ENCODE peak calls at places on chromosomes 11 and 22, in five cellular contexts. U, M, I, K and Q are unnamed samples. For H3K4me1, the result is how much of the 10 kb centered on the place peaks cover.

GRCh38 chr11:8055111-8055835 is 25.7 kb upstream of the TUB start:
- DNase-seq in U (peak), M (peak), I (no peak), K (no peak), Q (no peak)

GRCh38 chr11:69364901-69365300 is 70.9 kb downstream of the MYEOV start:
- DNase-seq in U (no peak), M (no peak), I (no peak), K (no peak), Q (no peak)

GRCh38 chr11:75388386-75389275 is 10.7 kb upstream of the RPS3 start:
- DNase-seq in U (peak), M (peak), I (peak), K (peak), Q (peak)

GRCh38 chr22:33658775-33659174 is 261.5 kb downstream of the LARGE1 start:
- DNase-seq in U (no peak), M (no peak), I (no peak), K (no peak), Q (no peak)

GRCh38 chr22:20604776-20605221 is 97.4 kb downstream of the MED15 start:
- DNase-seq in U (no peak), M (no peak), I (no peak), K (no peak), Q (no peak)

GRCh38 chr11:113618360-113618759 is 87.7 kb downstream of the TMPRSS5 start:
- DNase-seq in U (no peak), M (no peak), I (no peak), K (no peak), Q (no peak)

GRCh38 chr11:59201376-59201775 is 11.4 kb downstream of the MPEG1 start:
- DNase-seq in U (no peak), M (no peak), I (no peak), K (no peak), Q (no peak)

GRCh38 chr22:19770349-19771220 is 10.0 kb downstream of the TBX1 start:
- DNase-seq in U (peak), M (no peak), I (no peak), K (no peak), Q (no peak)

GRCh38 chr11:104968365-104968855 is at the start of gene CASP4:
- DNase-seq in U (no peak), M (no peak), I (no peak), K (peak), Q (no peak)

GRCh38 chr22:42937164-42937854 is 77.6 kb downstream of the PACSIN2 start:
- DNase-seq in U (peak), M (peak), I (no peak), K (peak), Q (no peak)

GRCh38 chr11:57932105-57932504 is 91.6 kb upstream of the OR9Q1 start:
- DNase-seq in U (no peak), M (no peak), I (no peak), K (no peak), Q (no peak)

GRCh38 chr11:9806946-9807687 is 143.2 kb downstream of the SWAP70 start:
- DNase-seq in U (no peak), M (no peak), I (no peak), K (no peak), Q (no peak)

GRCh38 chr11:94511932-94512781 is at the start of gene C11orf97:
- DNase-seq in U (peak), M (peak), I (peak), K (peak), Q (peak)

GRCh38 chr22:20989323-20990138 is 7.4 kb downstream of the LZTR1 start:
- DNase-seq in U (no peak), M (no peak), I (no peak), K (no peak), Q (no peak)

GRCh38 chr11:104962852-104963251 is 5.5 kb downstream of the CASP4 start:
- DNase-seq in U (no peak), M (no peak), I (no peak), K (no peak), Q (no peak)

GRCh38 chr11:64237484-64237951 is 3.1 kb downstream of the VEGFB start:
- DNase-seq in U (no peak), M (peak), I (peak), K (no peak), Q (no peak)
- TF ChIP-seq POLR2A in U (no peak), M (no peak), I (no peak), K (no peak), Q (no peak)

GRCh38 chr11:128970598-128971190 is 28.0 kb upstream of the TP53AIP1 start:
- DNase-seq in U (no peak), M (no peak), I (no peak), K (no peak), Q (no peak)
- H3K4me1 ChIP-seq in U (under half), M (under half), I (under half), K (under half), Q (under half)

GRCh38 chr11:120331301-120331966 is 4.8 kb upstream of the ARHGEF12 start:
- DNase-seq in U (no peak), M (peak), I (no peak), K (peak), Q (peak)
- TF ChIP-seq POLR2A in U (no peak), M (no peak), I (no peak), K (no peak), Q (no peak)

GRCh38 chr22:29269731-29270474 is 1.8 kb downstream of the EWSR1 start:
- DNase-seq in U (no peak), M (no peak), I (no peak), K (no peak), Q (no peak)
- H3K4me1 ChIP-seq in U (half or more), M (half or more), I (under half), K (under half), Q (under half)

GRCh38 chr11:62705401-62705800 is 1.8 kb downstream of the BSCL2 start:
- DNase-seq in U (peak), M (no peak), I (no peak), K (peak), Q (no peak)

GRCh38 chr11:62706841-62707240 is 383 bp downstream of the BSCL2 start:
- DNase-seq in U (no peak), M (no peak), I (no peak), K (no peak), Q (no peak)

GRCh38 chr11:62708423-62709261 is 1.2 kb downstream of the GNG3 start:
- DNase-seq in U (peak), M (peak), I (no peak), K (no peak), Q (peak)

GRCh38 chr11:62707277-62707771 is at the start of the genes BSCL2 and GNG3:
- DNase-seq in U (peak), M (no peak), I (no peak), K (no peak), Q (peak)

GRCh38 chr11:62705880-62706831 is 1.1 kb downstream of the BSCL2 start:
- DNase-seq in U (peak), M (peak), I (peak), K (peak), Q (peak)
- TF ChIP-seq POLR2A in U (no peak), M (no peak), I (peak), K (peak), Q (no peak)

GRCh38 chr22:22374163-22374562 is 129.6 kb downstream of the VPREB1 start:
- DNase-seq in U (no peak), M (no peak), I (no peak), K (no peak), Q (no peak)

GRCh38 chr22:22376352-22376706 is 131.7 kb downstream of the VPREB1 start:
- DNase-seq in U (no peak), M (no peak), I (no peak), K (no peak), Q (no peak)

GRCh38 chr22:22375586-22376351 is 131.2 kb downstream of the VPREB1 start:
- DNase-seq in U (no peak), M (no peak), I (no peak), K (no peak), Q (no peak)

GRCh38 chr22:22372063-22372462 is 127.5 kb downstream of the VPREB1 start:
- DNase-seq in U (no peak), M (no peak), I (no peak), K (no peak), Q (no peak)

DNA sequence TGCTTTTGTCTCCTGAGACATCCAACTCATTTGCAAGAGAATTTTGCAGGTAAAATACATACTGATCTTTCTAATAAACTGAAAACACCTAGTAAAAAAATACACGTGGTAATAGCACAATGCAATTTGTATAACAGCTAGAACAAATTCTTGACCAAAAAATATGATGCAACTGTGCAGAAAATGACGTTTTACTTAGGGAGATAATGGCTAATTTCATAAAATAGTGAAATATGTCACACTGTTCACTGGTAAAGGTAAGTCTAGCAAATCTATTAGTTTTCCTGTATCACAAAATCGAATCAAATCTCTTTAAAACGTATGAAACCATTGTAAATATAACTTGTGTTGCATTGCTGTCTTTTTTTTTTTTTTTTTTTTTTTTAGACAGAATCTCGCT is 130.0 kb downstream of the VPREB1 start:
- DNase-seq in U (no peak), M (no peak), I (no peak), K (no peak), Q (no peak)
- H3K4me1 ChIP-seq in U (under half), M (under half), I (under half), K (under half), Q (under half)

GRCh38 chr22:28933321-28933720 is 49.9 kb downstream of the ZNRF3 start:
- DNase-seq in U (no peak), M (no peak), I (no peak), K (no peak), Q (no peak)

GRCh38 chr22:28927526-28928089 is 44.2 kb downstream of the ZNRF3 start:
- DNase-seq in U (no peak), M (no peak), I (no peak), K (no peak), Q (no peak)

GRCh38 chr22:28931844-28932561 is 48.6 kb downstream of the ZNRF3 start:
- DNase-seq in U (no peak), M (no peak), I (no peak), K (no peak), Q (no peak)

GRCh38 chr22:28929197-28929596 is 45.8 kb downstream of the ZNRF3 start:
- DNase-seq in U (no peak), M (no peak), I (no peak), K (no peak), Q (no peak)

GRCh38 chr22:28930357-28931007 is 47.1 kb downstream of the ZNRF3 start:
- DNase-seq in U (no peak), M (no peak), I (no peak), K (no peak), Q (no peak)
- TF ChIP-seq POLR2A in U (no peak), M (no peak), I (no peak), K (no peak), Q (no peak)